ENCODE peak calls at places on chromosomes 16 and 17, in six cellular contexts. O, W, T, K, Y and U are unnamed samples.

GRCh38 chr17:10032142-10032541 is 127.1 kb upstream of the RCVRN start:
- DNase-seq in O (no peak), W (peak; percentile 1), T (no peak), K (no peak), Y (no peak), U (no peak)

GRCh38 chr16:88638323-88639230 is at the start of gene IL17C:
- DNase-seq in O (peak; percentile 9), W (no peak), T (no peak), K (no peak), Y (no peak), U (peak; percentile 83)

GRCh38 chr17:28684963-28685362 is 23.0 kb downstream of the SUPT6H start:
- DNase-seq in O (no peak), W (peak; percentile 5), T (no peak), K (no peak), Y (no peak), U (no peak)

GRCh38 chr17:28717578-28718316 is at the start of gene RAB34:
- DNase-seq in O (no peak), W (peak; percentile 91), T (peak; percentile 84), K (peak; percentile 92), Y (peak; percentile 72), U (peak; percentile 47)

GRCh38 chr16:4677390-4677789 is 16.0 kb upstream of the NUDT16L1 start:
- DNase-seq in O (no peak), W (no peak), T (peak; percentile 81), K (no peak), Y (peak; percentile 81), U (no peak)

GRCh38 chr16:4800290-4801041 is 2.0 kb downstream of the ROGDI start:
- DNase-seq in O (no peak), W (no peak), T (peak; percentile 67), K (no peak), Y (peak; percentile 65), U (peak; percentile 84)

GRCh38 chr17:31582151-31582907 is 190.9 kb downstream of the RAB11FIP4 start:
- DNase-seq in O (no peak), W (peak; percentile 63), T (peak; percentile 75), K (peak; percentile 85), Y (peak; percentile 62), U (peak; percentile 66)

GRCh38 chr17:75525806-75526554 is 483 bp downstream of the LLGL2 start:
- DNase-seq in O (no peak), W (no peak), T (no peak), K (no peak), Y (no peak), U (peak; percentile 43)

GRCh38 chr17:9971991-9972390 is 66.9 kb upstream of the RCVRN start:
- DNase-seq in O (no peak), W (peak; percentile 19), T (peak; percentile 67), K (peak; percentile 70), Y (peak; percentile 83), U (peak; percentile 35)

GRCh38 chr16:5615868-5616642 is 518.5 kb upstream of the EEF2KMT start:
- DNase-seq in O (no peak), W (peak; percentile 3), T (peak; percentile 17), K (no peak), Y (peak; percentile 25), U (peak; percentile 56)

GRCh38 chr16:85430523-85431381 is 182.4 kb upstream of the GSE1 start:
- DNase-seq in O (no peak), W (no peak), T (peak; percentile 17), K (no peak), Y (no peak), U (no peak)

GRCh38 chr16:79977974-79978836 is 377.7 kb upstream of the MAF start:
- DNase-seq in O (no peak), W (no peak), T (no peak), K (no peak), Y (no peak), U (no peak)

GRCh38 chr16:48862087-48862532 is 252.1 kb upstream of the N4BP1 start:
- DNase-seq in O (no peak), W (peak; percentile 7), T (no peak), K (no peak), Y (no peak), U (no peak)

GRCh38 chr16:2437032-2437790 is 8.0 kb downstream of the CCNF start:
- DNase-seq in O (no peak), W (no peak), T (no peak), K (no peak), Y (no peak), U (no peak)

GRCh38 chr16:2438121-2438520 is 8.9 kb downstream of the CCNF start:
- DNase-seq in O (no peak), W (no peak), T (no peak), K (no peak), Y (no peak), U (no peak)

GRCh38 chr16:2432801-2433505 is 3.7 kb downstream of the CCNF start:
- DNase-seq in O (no peak), W (no peak), T (no peak), K (no peak), Y (no peak), U (no peak)

GRCh38 chr16:2439598-2439997 is 10.4 kb downstream of the CCNF start:
- DNase-seq in O (no peak), W (no peak), T (no peak), K (no peak), Y (no peak), U (no peak)

DNA sequence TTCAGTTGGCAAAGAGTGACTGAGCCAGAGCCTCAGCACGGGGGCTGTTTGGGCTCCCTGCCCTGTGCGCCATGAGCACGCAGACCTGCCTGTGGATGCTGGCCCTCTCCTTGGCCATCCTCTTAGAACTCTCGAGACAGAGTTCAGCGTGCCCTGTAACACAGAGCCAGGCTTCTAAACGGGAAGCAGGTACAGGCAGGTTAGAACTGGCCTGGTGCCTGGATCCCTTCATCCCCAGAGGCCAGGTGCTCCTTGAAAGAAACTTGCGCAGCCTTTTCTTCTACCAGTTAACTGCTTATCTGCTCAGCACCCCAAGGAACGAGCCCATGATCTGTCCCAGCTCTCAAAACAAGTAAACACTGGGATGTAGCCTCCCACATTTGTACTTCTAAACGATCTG is 6.9 kb downstream of the CCNF start:
- DNase-seq in O (no peak), W (no peak), T (no peak), K (no peak), Y (no peak), U (no peak)
- H3K36me3 ChIP-seq in O (peaks cover 4% of the 10 kb centered on the region), W (peaks cover 35% of the 10 kb centered on the region), T (no peaks in the 10 kb centered on the region), K (no peaks in the 10 kb centered on the region), Y (peaks cover 26% of the 10 kb centered on the region), U (peaks cover 36% of the 10 kb centered on the region)

GRCh38 chr17:50198026-50198669 is 3.3 kb downstream of the COL1A1 start:
- DNase-seq in O (peak; percentile 22), W (peak; percentile 48), T (no peak), K (peak; percentile 84), Y (no peak), U (peak; percentile 73)
- H3K36me3 ChIP-seq in O (no peaks in the 10 kb centered on the region), W (peaks cover 54% of the 10 kb centered on the region), T (no peaks in the 10 kb centered on the region), K (peaks cover 61% of the 10 kb centered on the region), Y (peaks cover 48% of the 10 kb centered on the region), U (peaks cover 48% of the 10 kb centered on the region)

GRCh38 chr17:35817196-35817595 is 7.9 kb downstream of the TAF15 start:
- DNase-seq in O (no peak), W (no peak), T (no peak), K (no peak), Y (no peak), U (no peak)

GRCh38 chr17:35821308-35821707 is 12.0 kb downstream of the TAF15 start:
- DNase-seq in O (no peak), W (no peak), T (no peak), K (no peak), Y (no peak), U (no peak)

GRCh38 chr17:35816723-35817122 is 7.4 kb downstream of the TAF15 start:
- DNase-seq in O (no peak), W (no peak), T (no peak), K (no peak), Y (no peak), U (no peak)

GRCh38 chr17:35825206-35825605 is 15.9 kb downstream of the TAF15 start:
- DNase-seq in O (no peak), W (no peak), T (no peak), K (no peak), Y (no peak), U (no peak)

GRCh38 chr17:35819456-35819855 is 10.2 kb downstream of the TAF15 start:
- DNase-seq in O (no peak), W (no peak), T (no peak), K (no peak), Y (no peak), U (no peak)
- H3K36me3 ChIP-seq in O (peaks cover 53% of the 10 kb centered on the region), W (peaks cover 9% of the 10 kb centered on the region), T (no peaks in the 10 kb centered on the region), K (peaks cover 28% of the 10 kb centered on the region), Y (peaks cover 65% of the 10 kb centered on the region), U (peaks cover 74% of the 10 kb centered on the region)

GRCh38 chr17:7777017-7777416 is 57.0 kb upstream of the KDM6B start:
- DNase-seq in O (no peak), W (no peak), T (no peak), K (no peak), Y (no peak), U (no peak)

GRCh38 chr17:7769854-7770253 is 52.3 kb downstream of the DNAH2 start:
- DNase-seq in O (no peak), W (no peak), T (no peak), K (no peak), Y (no peak), U (no peak)

GRCh38 chr17:7780736-7781135 is 53.3 kb upstream of the KDM6B start:
- DNase-seq in O (no peak), W (no peak), T (no peak), K (no peak), Y (no peak), U (no peak)

GRCh38 chr17:7774037-7774659 is 56.6 kb downstream of the DNAH2 start:
- DNase-seq in O (no peak), W (peak; percentile 57), T (no peak), K (no peak), Y (no peak), U (peak; percentile 44)

DNA sequence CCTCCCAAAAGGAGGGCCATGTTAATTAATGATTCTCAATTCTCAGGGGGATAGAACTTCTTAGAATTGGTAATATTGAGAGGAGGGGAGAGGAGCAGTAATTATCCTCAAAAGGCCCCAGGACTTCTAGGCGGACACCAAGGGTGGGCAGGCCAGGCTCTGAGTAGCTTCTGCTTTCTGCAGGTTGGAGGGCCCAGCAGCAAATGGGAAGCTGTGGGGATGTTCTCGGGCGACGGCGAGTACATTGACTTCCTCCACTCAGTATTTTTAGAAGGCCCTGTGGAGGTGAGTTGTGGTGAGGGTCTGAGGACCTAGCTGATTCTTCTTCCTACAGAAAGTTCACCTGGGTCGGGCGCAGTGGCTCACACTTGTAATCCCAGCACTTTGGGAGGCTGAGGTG is 57.5 kb downstream of the DNAH2 start:
- DNase-seq in O (no peak), W (no peak), T (no peak), K (no peak), Y (no peak), U (no peak)
- H3K36me3 ChIP-seq in O (no peaks in the 10 kb centered on the region), W (no peaks in the 10 kb centered on the region), T (no peaks in the 10 kb centered on the region), K (no peaks in the 10 kb centered on the region), Y (no peaks in the 10 kb centered on the region), U (no peaks in the 10 kb centered on the region)

DNA sequence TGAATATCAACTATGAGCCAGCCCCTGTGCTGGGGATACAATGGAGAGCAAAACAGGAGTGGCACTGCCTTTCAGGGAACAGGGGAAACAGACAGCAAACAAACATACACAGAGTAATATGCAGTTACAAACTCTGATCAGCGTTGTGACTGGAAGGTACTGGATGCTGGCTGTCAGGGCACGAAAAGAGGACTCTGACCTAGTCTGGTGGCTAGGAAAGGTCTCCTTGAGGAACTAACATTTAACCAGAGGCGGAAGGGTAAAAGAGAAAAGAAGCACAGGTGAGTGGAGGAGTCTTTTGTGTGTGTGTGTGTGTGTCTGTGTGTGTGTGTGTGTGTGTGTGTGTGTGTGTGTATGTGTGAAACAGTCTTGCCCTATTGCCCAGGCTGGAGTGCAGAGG is 12.4 kb upstream of the B4GALNT2 start:
- DNase-seq in O (no peak), W (no peak), T (no peak), K (no peak), Y (no peak), U (no peak)
- H3K36me3 ChIP-seq in O (no peaks in the 10 kb centered on the region), W (no peaks in the 10 kb centered on the region), T (no peaks in the 10 kb centered on the region), K (no peaks in the 10 kb centered on the region), Y (no peaks in the 10 kb centered on the region), U (no peaks in the 10 kb centered on the region)